ENCODE peak calls at places on chromosomes 11 and 22, in eight cellular contexts. A, Y, Z, H, I, P, Q and E are unnamed samples.

GRCh38 chr11:15326535-15326934 is 211.8 kb downstream of the INSC start:
- DNase-seq in I (no peak), Y (no peak), Q (no peak), H (no peak), A (no peak), P (no peak), Z (no peak), E (no peak)

GRCh38 chr11:15841898-15842297 is 514.4 kb downstream of the SOX6 start:
- DNase-seq in Z (no peak), A (no peak), Y (no peak), I (peak), H (no peak), Q (no peak), P (no peak), E (peak)

GRCh38 chr11:115360186-115360824 is 143.9 kb downstream of the CADM1 start:
- DNase-seq in Z (no peak), I (no peak), P (no peak), A (no peak), Q (no peak), H (no peak), Y (no peak), E (no peak)

GRCh38 chr11:57800444-57801184 is 39.0 kb downstream of the CTNND1 start:
- DNase-seq in P (peak), Z (no peak), I (no peak), Q (peak), A (peak), Y (no peak), H (no peak), E (peak)

GRCh38 chr11:44726278-44727113 is at the start of gene TSPAN18:
- DNase-seq in P (no peak), Y (peak), Z (peak), I (peak), H (peak), A (no peak), Q (no peak), E (no peak)

GRCh38 chr11:42239102-42239501 is 779.6 kb upstream of the LRRC4C start:
- DNase-seq in Z (no peak), P (peak), I (no peak), Q (peak), H (no peak), Y (no peak), A (peak), E (no peak)

GRCh38 chr22:33049125-33049729 is 9.0 kb downstream of the SYN3 start:
- DNase-seq in Y (peak), Q (peak), I (peak), H (peak), P (peak), Z (peak), A (peak), E (peak)

GRCh38 chr11:79081441-79082124 is 359.2 kb downstream of the TENM4 start:
- DNase-seq in I (no peak), H (no peak), Z (no peak), P (peak), Q (peak), Y (no peak), A (peak), E (peak)

GRCh38 chr22:46976598-46976997 is 214.1 kb downstream of the TBC1D22A start:
- DNase-seq in Q (no peak), P (no peak), H (no peak), I (no peak), A (no peak), Z (no peak), Y (no peak), E (no peak)

GRCh38 chr11:131674051-131674755 is 303.8 kb downstream of the NTM start:
- DNase-seq in Y (peak), Z (peak), I (peak), H (no peak), A (peak), P (peak), Q (peak), E (peak)

GRCh38 chr11:1285876-1286275 is 23.6 kb downstream of the TOLLIP start:
- DNase-seq in H (no peak), Q (no peak), I (no peak), P (no peak), A (no peak), Y (no peak), Z (no peak), E (no peak)

GRCh38 chr22:43891360-43892182 is at the start of gene PNPLA5:
- DNase-seq in P (no peak), H (no peak), A (no peak), Y (no peak), Z (no peak), I (no peak), Q (no peak), E (no peak)

GRCh38 chr22:43888740-43889139 is 3.1 kb downstream of the PNPLA5 start:
- DNase-seq in H (no peak), A (no peak), Y (no peak), I (no peak), Q (no peak), Z (no peak), P (no peak), E (no peak)

GRCh38 chr22:43887391-43887790 is 4.4 kb downstream of the PNPLA5 start:
- DNase-seq in Z (no peak), A (no peak), P (no peak), Q (no peak), Y (no peak), I (no peak), H (no peak), E (no peak)

GRCh38 chr22:43890901-43891331 is 897 bp downstream of the PNPLA5 start:
- DNase-seq in H (no peak), Z (no peak), A (no peak), I (no peak), Y (no peak), Q (no peak), P (no peak), E (no peak)

DNA sequence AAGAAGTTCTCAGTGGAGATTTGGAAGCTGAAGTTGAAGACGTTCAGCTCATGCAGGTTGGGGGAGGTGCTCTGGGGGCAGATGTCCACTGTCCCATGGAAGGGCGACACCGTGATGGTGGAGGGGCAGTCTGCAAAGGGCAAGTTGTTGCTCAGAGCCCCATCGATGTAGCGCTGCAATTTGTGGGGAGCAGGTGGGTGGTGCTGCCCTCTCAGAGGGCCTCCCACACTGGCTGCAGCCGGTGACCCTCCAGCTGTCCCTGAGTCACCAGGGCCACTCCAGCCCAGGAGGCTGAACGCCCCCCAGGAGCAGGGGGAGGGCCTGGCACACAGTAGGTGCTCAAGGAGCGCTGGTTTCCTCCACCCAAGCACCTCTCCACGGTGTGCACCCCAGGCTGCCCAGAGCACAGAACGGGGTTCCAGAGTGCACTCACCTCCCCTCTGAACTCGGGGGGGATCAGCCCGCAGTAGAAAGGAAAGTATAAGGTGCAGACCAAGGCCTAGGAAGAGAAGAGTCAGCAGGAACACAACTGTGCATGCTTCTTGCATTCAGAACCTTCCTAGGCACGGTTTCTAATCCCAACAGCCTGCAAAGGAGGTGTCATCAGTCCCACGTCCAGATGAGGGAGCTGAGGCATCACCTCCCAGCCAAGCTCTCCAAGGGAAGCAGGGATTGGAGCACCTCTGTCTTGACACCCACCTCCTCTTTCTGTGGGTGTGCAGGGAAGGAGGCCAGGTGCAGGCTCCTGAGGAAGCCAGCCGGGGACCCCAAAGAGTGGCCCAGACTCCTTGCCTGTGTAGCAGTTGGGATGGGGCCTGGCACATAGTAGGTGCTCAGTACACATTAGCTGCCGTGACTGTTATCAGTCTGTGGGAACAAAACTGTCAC is 2.2 kb downstream of the PNPLA5 start:
- DNase-seq in P (no peak), Y (no peak), I (no peak), Z (no peak), Q (peak), A (peak), H (no peak), E (peak)
- TF ChIP-seq CTCF in P (peak), Y (no peak), I (no peak), Z (no peak), Q (peak), A (peak), H (no peak), E (peak)

DNA sequence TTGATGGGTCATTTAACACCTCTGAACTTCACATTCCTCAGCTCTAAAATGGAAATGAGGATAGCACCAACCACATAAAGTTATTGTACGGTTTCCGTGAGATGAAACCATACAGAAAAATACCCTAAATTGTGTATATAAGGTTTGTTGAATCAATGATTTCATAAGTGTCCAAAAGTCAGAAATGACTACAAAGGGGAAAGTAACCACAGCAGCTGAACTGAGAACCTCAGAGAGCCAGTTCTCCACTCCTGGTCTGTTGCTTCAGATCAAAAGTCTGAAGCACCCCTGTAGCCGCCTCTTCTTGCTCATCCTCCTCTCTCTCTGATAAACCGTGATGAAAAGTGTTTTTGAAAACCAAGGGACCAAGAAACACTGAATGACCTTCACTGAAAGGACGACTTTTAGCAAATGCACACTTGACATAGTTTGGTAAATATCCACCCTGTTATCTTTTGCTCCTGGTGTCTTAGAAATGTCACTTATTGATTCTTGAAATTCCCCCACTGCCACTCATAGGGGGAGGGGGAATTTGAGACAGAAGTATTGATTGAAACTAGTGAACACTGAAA is 194.5 kb downstream of the NAV2 start:
- DNase-seq in Q (no peak), P (no peak), Z (no peak), H (no peak), I (no peak), Y (no peak), A (no peak), E (no peak)
- TF ChIP-seq CTCF in Q (no peak), P (no peak), Z (no peak), H (no peak), I (no peak), Y (no peak), A (no peak), E (no peak)

GRCh38 chr11:61753672-61754071 is 1.2 kb downstream of the MYRF start:
- DNase-seq in Z (peak), I (no peak), Q (no peak), H (no peak), P (no peak), A (no peak), Y (no peak), E (no peak)

GRCh38 chr11:61750631-61751273 is 1.7 kb upstream of the MYRF start:
- DNase-seq in H (no peak), Q (no peak), I (no peak), Y (no peak), A (no peak), P (no peak), Z (no peak), E (no peak)

GRCh38 chr11:61752925-61753551 is 602 bp downstream of the MYRF start:
- DNase-seq in Y (no peak), I (no peak), P (no peak), A (no peak), Q (no peak), H (no peak), Z (no peak), E (no peak)

GRCh38 chr11:61751384-61751783 is 1.1 kb upstream of the MYRF start:
- DNase-seq in Q (no peak), Z (peak), I (no peak), H (no peak), P (no peak), A (no peak), Y (no peak), E (no peak)

GRCh38 chr11:61752117-61752924 is at the start of gene MYRF:
- DNase-seq in H (peak), Y (no peak), Z (peak), Q (no peak), A (peak), P (no peak), I (peak), E (no peak)
- TF ChIP-seq CTCF in H (no peak), Y (no peak), Z (peak), Q (peak), A (peak), P (peak), I (peak), E (peak)

DNA sequence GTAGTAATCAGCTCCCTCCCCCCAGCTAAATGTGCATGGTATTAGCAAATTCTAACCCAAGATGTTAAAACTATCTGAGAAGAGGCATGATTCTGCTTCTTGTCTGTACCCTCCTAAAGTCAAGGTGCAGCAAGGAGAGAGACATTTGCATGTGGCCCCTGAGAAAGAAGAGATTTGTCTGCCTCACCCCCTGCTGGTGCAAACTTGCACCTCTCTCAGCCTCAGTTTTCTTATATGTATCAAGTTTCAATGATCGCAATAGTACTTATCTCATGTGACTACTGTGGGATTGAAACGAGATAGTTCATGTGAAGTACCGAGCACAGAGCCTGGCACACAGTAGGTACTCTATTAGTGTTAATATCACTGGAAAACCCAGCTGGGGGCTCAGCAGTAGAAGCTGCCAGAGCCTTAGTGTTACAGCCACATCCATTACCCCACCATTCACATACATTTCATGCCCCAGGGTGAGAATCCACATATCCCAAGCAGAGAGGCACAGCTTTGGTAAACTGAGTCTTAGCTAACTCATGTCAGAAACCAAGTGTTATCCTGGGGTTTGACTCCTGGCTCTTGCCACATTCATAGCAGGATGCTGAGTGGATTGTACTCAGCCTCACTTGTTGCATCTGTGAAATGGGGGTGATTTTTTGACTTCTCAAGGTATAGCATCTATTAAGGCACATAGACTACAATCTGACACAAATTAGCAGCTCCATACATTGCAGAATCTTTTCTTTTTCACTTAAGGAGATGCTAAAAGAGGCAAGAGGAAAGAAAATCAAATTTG is 24.9 kb downstream of the CD44 start:
- DNase-seq in I (no peak), P (no peak), Z (no peak), A (no peak), Y (no peak), H (no peak), Q (no peak), E (no peak)
- TF ChIP-seq CTCF in I (peak), P (peak), Z (no peak), A (peak), Y (no peak), H (peak), Q (peak), E (peak)

GRCh38 chr11:27388001-27388400 is 25.0 kb upstream of the CCDC34 start:
- DNase-seq in Z (no peak), A (no peak), Q (no peak), I (no peak), P (no peak), H (no peak), Y (no peak), E (no peak)
- TF ChIP-seq CTCF in Z (no peak), A (no peak), Q (no peak), I (no peak), P (no peak), H (no peak), Y (no peak), E (no peak)

GRCh38 chr22:49920859-49921258 is 2.4 kb downstream of the CRELD2 start:
- DNase-seq in A (no peak), Q (no peak), P (no peak), H (no peak), Y (no peak), Z (no peak), I (no peak), E (no peak)
- TF ChIP-seq CTCF in A (no peak), Q (no peak), P (no peak), H (no peak), Y (no peak), Z (no peak), I (no peak), E (no peak)

GRCh38 chr11:72754149-72754543 is 1.9 kb upstream of the ARAP1 start:
- DNase-seq in P (no peak), A (no peak), Q (no peak), I (no peak), Z (no peak), Y (no peak), H (no peak), E (no peak)

GRCh38 chr11:72751293-72752087 is 718 bp downstream of the ARAP1 start:
- DNase-seq in Y (no peak), A (no peak), Z (no peak), Q (no peak), P (no peak), I (no peak), H (no peak), E (no peak)

GRCh38 chr11:72752088-72752914 is at the start of gene ARAP1:
- DNase-seq in Q (peak), Z (peak), I (peak), A (peak), Y (peak), H (peak), P (no peak), E (peak)

GRCh38 chr11:72754544-72755155 is 2.4 kb upstream of the ARAP1 start:
- DNase-seq in H (no peak), Z (no peak), Y (no peak), P (no peak), Q (no peak), A (no peak), I (no peak), E (no peak)

GRCh38 chr11:72753341-72754148 is 1.3 kb upstream of the ARAP1 start:
- DNase-seq in Q (no peak), H (no peak), Y (no peak), Z (no peak), P (no peak), I (no peak), A (no peak), E (no peak)
- TF ChIP-seq CTCF in Q (peak), H (no peak), Y (peak), Z (no peak), P (no peak), I (no peak), A (peak), E (no peak)